ENCODE peak calls at places on chromosomes 6 and 20, in eight cellular contexts. O is mucosa of descending colon, A is mesothelial cell of epicardium, V is H7, S is C1 segment of cervical spinal cord, C is left colon, U is amygdala, N is KG1. T is an unnamed sample.

GRCh38 chr6:147205690-147206600 is 1.7 kb downstream of the STXBP5 start:
- DNase-seq in O (peak; percentile 30), A (no peak), V (no peak), S (no peak), C (peak; percentile 66), U (no peak), N (no peak), T (peak; percentile 56)

GRCh38 chr6:133804263-133804662 is 84.7 kb upstream of the TCF21 start:
- DNase-seq in O (no peak), A (no peak), V (no peak), S (no peak), C (no peak), U (no peak), N (no peak), T (no peak)

GRCh38 chr6:85363870-85364269 is 86.0 kb upstream of the NT5E start:
- DNase-seq in O (no peak), A (no peak), V (no peak), S (no peak), C (no peak), U (no peak), N (no peak), T (no peak)

GRCh38 chr20:50545123-50545522 is 34.9 kb downstream of the PTPN1 start:
- DNase-seq in O (no peak), A (no peak), V (no peak), S (no peak), C (no peak), U (no peak), N (no peak), T (no peak)

GRCh38 chr20:23131766-23132165 is 45.6 kb upstream of the CD93 start:
- DNase-seq in O (no peak), A (no peak), V (no peak), S (no peak), C (no peak), U (no peak), N (no peak), T (no peak)

GRCh38 chr20:44008806-44009678 is 94.4 kb downstream of the TOX2 start:
- DNase-seq in O (no peak), A (no peak), V (no peak), S (no peak), C (peak; percentile 57), U (no peak), N (no peak), T (no peak)

GRCh38 chr6:140346461-140346860 is 972.0 kb upstream of the CITED2 start:
- DNase-seq in O (no peak), A (no peak), V (no peak), S (no peak), C (no peak), U (no peak), N (no peak), T (no peak)

GRCh38 chr6:92779758-92780157 is 639.6 kb downstream of the EPHA7 start:
- DNase-seq in O (no peak), A (peak; percentile 35), V (no peak), S (no peak), C (no peak), U (no peak), N (no peak), T (no peak)

GRCh38 chr6:52749546-52750152 is 13.6 kb downstream of the GSTA2 start:
- DNase-seq in O (no peak), A (no peak), V (no peak), S (no peak), C (no peak), U (no peak), N (no peak), T (no peak)

GRCh38 chr6:95309545-95309944 is 267.8 kb upstream of the MANEA start:
- DNase-seq in O (no peak), A (no peak), V (no peak), S (no peak), C (no peak), U (no peak), N (no peak), T (no peak)

GRCh38 chr6:22146581-22147468 is 150.0 kb downstream of the PRL start:
- DNase-seq in O (peak; percentile 27), A (no peak), V (peak; percentile 22), S (peak; percentile 69), C (no peak), U (peak; percentile 37), N (no peak), T (no peak)

GRCh38 chr6:16712250-16712930 is 48.9 kb downstream of the ATXN1 start:
- DNase-seq in O (no peak), A (no peak), V (no peak), S (no peak), C (no peak), U (no peak), N (no peak), T (peak; percentile 81)

GRCh38 chr6:2127484-2127911 is 117.9 kb downstream of the GMDS start:
- DNase-seq in O (peak; percentile 37), A (no peak), V (peak; percentile 16), S (no peak), C (no peak), U (no peak), N (no peak), T (no peak)

GRCh38 chr6:166305562-166306117 is 2.6 kb downstream of the PRR18 start:
- DNase-seq in O (no peak), A (no peak), V (no peak), S (peak; percentile 37), C (no peak), U (no peak), N (no peak), T (no peak)

GRCh38 chr6:137218473-137218916 is 690 bp downstream of the IFNGR1 start:
- DNase-seq in O (no peak), A (no peak), V (peak; percentile 8), S (no peak), C (peak; percentile 68), U (no peak), N (no peak), T (peak; percentile 91)

GRCh38 chr6:43760799-43761168 is 9.2 kb upstream of the VEGFA start:
- DNase-seq in O (peak; percentile 17), A (no peak), V (no peak), S (no peak), C (no peak), U (no peak), N (no peak), T (no peak)

GRCh38 chr20:16544949-16545348 is 28.3 kb downstream of the KIF16B start:
- DNase-seq in O (no peak), A (no peak), V (no peak), S (no peak), C (no peak), U (no peak), N (no peak), T (no peak)

GRCh38 chr6:152055517-152055916 is 248.0 kb downstream of the ESR1 start:
- DNase-seq in O (no peak), A (no peak), V (no peak), S (no peak), C (no peak), U (no peak), N (no peak), T (no peak)

GRCh38 chr20:56388882-56389281 is 3.1 kb downstream of the AURKA start:
- DNase-seq in O (no peak), A (no peak), V (no peak), S (no peak), C (no peak), U (no peak), N (no peak), T (no peak)

GRCh38 chr20:33875534-33876026 is 64.4 kb downstream of the CHMP4B start:
- DNase-seq in O (no peak), A (no peak), V (no peak), S (no peak), C (no peak), U (no peak), N (no peak), T (no peak)

GRCh38 chr20:22581437-22582385 is 2.7 kb downstream of the FOXA2 start:
- DNase-seq in O (peak; percentile 52), A (no peak), V (peak; percentile 66), S (no peak), C (no peak), U (no peak), N (no peak), T (no peak)

GRCh38 chr6:134173007-134173690 is 120.7 kb upstream of the SLC2A12 start:
- DNase-seq in O (no peak), A (no peak), V (no peak), S (no peak), C (no peak), U (no peak), N (no peak), T (no peak)

GRCh38 chr6:108263371-108263770 is 2.5 kb upstream of the SNX3 start:
- DNase-seq in O (no peak), A (no peak), V (no peak), S (no peak), C (no peak), U (no peak), N (no peak), T (no peak)

T was measured in AML-193.